ENCODE peak calls at places on chromosomes 1 and 21, in four cellular contexts. One of them, this sample, is unnamed. For H3K9me3 and H3K27me3, the result is how much of the 10 kb centered on the place peaks cover.

GRCh38 chr1:91608876-91609275 is 108.2 kb downstream of the CDC7 start:
- DNase-seq in endothelial cell of umbilical vein: no peak
- DNase-seq in cardiac muscle cell: no peak
- DNase-seq in body of pancreas: no peak
- DNase-seq in this sample: no peak

GRCh38 chr1:53308512-53308911 is 19.4 kb downstream of the LRP8 start:
- DNase-seq in endothelial cell of umbilical vein: no peak
- DNase-seq in cardiac muscle cell: no peak
- DNase-seq in body of pancreas: no peak
- DNase-seq in this sample: no peak

GRCh38 chr21:14754682-14755081 is 208.6 kb upstream of the SAMSN1 start:
- DNase-seq in endothelial cell of umbilical vein: no peak
- DNase-seq in cardiac muscle cell: no peak
- DNase-seq in body of pancreas: no peak
- DNase-seq in this sample: no peak

GRCh38 chr1:7691557-7691956 is 79.5 kb upstream of the VAMP3 start:
- DNase-seq in endothelial cell of umbilical vein: no peak
- DNase-seq in cardiac muscle cell: no peak
- DNase-seq in body of pancreas: no peak
- DNase-seq in this sample: no peak

GRCh38 chr1:47440052-47440848 is 2.4 kb downstream of the FOXD2 start:
- DNase-seq in endothelial cell of umbilical vein: no peak
- DNase-seq in cardiac muscle cell: no peak
- DNase-seq in body of pancreas: no peak
- DNase-seq in this sample: no peak

GRCh38 chr1:76023669-76024407 is 50.7 kb upstream of the ST6GALNAC3 start:
- DNase-seq in endothelial cell of umbilical vein: no peak
- DNase-seq in cardiac muscle cell: peak
- DNase-seq in body of pancreas: no peak
- DNase-seq in this sample: no peak

GRCh38 chr1:116409751-116410182 is 36.7 kb downstream of the ATP1A1 start:
- DNase-seq in endothelial cell of umbilical vein: no peak
- DNase-seq in cardiac muscle cell: no peak
- DNase-seq in body of pancreas: no peak
- DNase-seq in this sample: no peak

GRCh38 chr1:7284839-7285435 is 486.2 kb upstream of the VAMP3 start:
- DNase-seq in endothelial cell of umbilical vein: no peak
- DNase-seq in cardiac muscle cell: no peak
- DNase-seq in body of pancreas: no peak
- DNase-seq in this sample: no peak

GRCh38 chr1:201826830-201827229 is 2.1 kb upstream of the IPO9 start:
- DNase-seq in endothelial cell of umbilical vein: no peak
- DNase-seq in cardiac muscle cell: peak
- DNase-seq in body of pancreas: no peak
- DNase-seq in this sample: no peak

GRCh38 chr1:232178191-232178590 is 451.7 kb downstream of the SIPA1L2 start:
- DNase-seq in endothelial cell of umbilical vein: no peak
- DNase-seq in cardiac muscle cell: no peak
- DNase-seq in body of pancreas: no peak
- DNase-seq in this sample: no peak

GRCh38 chr1:204194771-204195170 is 1.5 kb downstream of the KISS1 start:
- DNase-seq in endothelial cell of umbilical vein: no peak
- DNase-seq in cardiac muscle cell: no peak
- DNase-seq in body of pancreas: no peak
- DNase-seq in this sample: no peak

GRCh38 chr1:230186003-230186863 is 119.2 kb downstream of the GALNT2 start:
- DNase-seq in endothelial cell of umbilical vein: peak
- DNase-seq in cardiac muscle cell: peak
- DNase-seq in body of pancreas: peak
- DNase-seq in this sample: no peak

GRCh38 chr1:179177614-179178013 is 51.9 kb downstream of the ABL2 start:
- DNase-seq in endothelial cell of umbilical vein: no peak
- DNase-seq in cardiac muscle cell: no peak
- DNase-seq in body of pancreas: no peak
- DNase-seq in this sample: no peak

GRCh38 chr1:5390497-5390896 is 601.7 kb downstream of the NPHP4 start:
- DNase-seq in endothelial cell of umbilical vein: no peak
- DNase-seq in cardiac muscle cell: no peak
- DNase-seq in body of pancreas: no peak
- DNase-seq in this sample: no peak

GRCh38 chr1:60670313-60670712 is 412.0 kb upstream of the NFIA start:
- DNase-seq in endothelial cell of umbilical vein: no peak
- DNase-seq in cardiac muscle cell: no peak
- DNase-seq in body of pancreas: no peak
- DNase-seq in this sample: no peak

GRCh38 chr1:200369131-200369530 is 40.7 kb downstream of the ZNF281 start:
- DNase-seq in endothelial cell of umbilical vein: no peak
- DNase-seq in cardiac muscle cell: no peak
- DNase-seq in body of pancreas: no peak
- DNase-seq in this sample: no peak

GRCh38 chr1:9689011-9689706 is 37.6 kb downstream of the PIK3CD start:
- DNase-seq in endothelial cell of umbilical vein: peak
- DNase-seq in cardiac muscle cell: peak
- DNase-seq in body of pancreas: peak
- DNase-seq in this sample: peak

GRCh38 chr1:86259390-86259789 is 102.8 kb upstream of the COL24A1 start:
- DNase-seq in endothelial cell of umbilical vein: no peak
- DNase-seq in cardiac muscle cell: peak
- DNase-seq in body of pancreas: no peak
- DNase-seq in this sample: no peak

GRCh38 chr1:46622341-46622740 is 5.7 kb upstream of the MOB3C start:
- DNase-seq in endothelial cell of umbilical vein: no peak
- DNase-seq in cardiac muscle cell: peak
- DNase-seq in body of pancreas: peak
- DNase-seq in this sample: no peak

GRCh38 chr1:168964478-168964877 is 142.0 kb upstream of the ATP1B1 start:
- DNase-seq in endothelial cell of umbilical vein: no peak
- DNase-seq in cardiac muscle cell: no peak
- DNase-seq in body of pancreas: no peak
- DNase-seq in this sample: no peak

GRCh38 chr1:47684964-47685762 is 247.3 kb downstream of the FOXD2 start:
- DNase-seq in endothelial cell of umbilical vein: peak
- DNase-seq in cardiac muscle cell: peak
- DNase-seq in body of pancreas: no peak
- DNase-seq in this sample: no peak

GRCh38 chr1:17540255-17541001 is 930 bp downstream of the ARHGEF10L start:
- DNase-seq in endothelial cell of umbilical vein: no peak
- DNase-seq in cardiac muscle cell: peak
- DNase-seq in body of pancreas: peak
- DNase-seq in this sample: no peak

GRCh38 chr1:78491311-78492071 is 717 bp downstream of the PTGFR start:
- DNase-seq in endothelial cell of umbilical vein: peak
- DNase-seq in cardiac muscle cell: peak
- DNase-seq in body of pancreas: peak
- DNase-seq in this sample: no peak

GRCh38 chr1:160365325-160365724 is 1.5 kb upstream of the NHLH1 start:
- DNase-seq in endothelial cell of umbilical vein: no peak
- DNase-seq in cardiac muscle cell: no peak
- DNase-seq in body of pancreas: no peak
- DNase-seq in this sample: peak

GRCh38 chr1:235892734-235893413 is 26.2 kb upstream of the LYST start:
- DNase-seq in endothelial cell of umbilical vein: no peak
- DNase-seq in cardiac muscle cell: no peak
- DNase-seq in body of pancreas: no peak
- DNase-seq in this sample: no peak

GRCh38 chr1:226542623-226543103 is 5.9 kb upstream of the STUM start:
- DNase-seq in endothelial cell of umbilical vein: peak
- DNase-seq in cardiac muscle cell: peak
- DNase-seq in body of pancreas: peak
- DNase-seq in this sample: no peak

GRCh38 chr1:90402893-90403849 is 313.9 kb downstream of the BARHL2 start:
- DNase-seq in endothelial cell of umbilical vein: peak
- DNase-seq in cardiac muscle cell: peak
- DNase-seq in body of pancreas: peak
- DNase-seq in this sample: no peak

GRCh38 chr1:2856821-2857290 is 55.4 kb upstream of the TTC34 start:
- DNase-seq in endothelial cell of umbilical vein: no peak
- DNase-seq in cardiac muscle cell: no peak
- DNase-seq in body of pancreas: no peak
- DNase-seq in this sample: no peak

GRCh38 chr1:43866201-43866600 is 67.4 kb upstream of the ARTN start:
- DNase-seq in endothelial cell of umbilical vein: no peak
- DNase-seq in cardiac muscle cell: no peak
- DNase-seq in body of pancreas: no peak
- DNase-seq in this sample: no peak

GRCh38 chr1:38308780-38309179 is 262.2 kb upstream of the POU3F1 start:
- DNase-seq in endothelial cell of umbilical vein: no peak
- DNase-seq in cardiac muscle cell: no peak
- DNase-seq in body of pancreas: no peak
- DNase-seq in this sample: no peak

GRCh38 chr1:162270016-162270415 is 106.6 kb downstream of the SPATA46 start:
- DNase-seq in endothelial cell of umbilical vein: no peak
- DNase-seq in cardiac muscle cell: no peak
- DNase-seq in body of pancreas: no peak
- DNase-seq in this sample: no peak

GRCh38 chr1:8482844-8483436 is 165.0 kb downstream of the SLC45A1 start:
- DNase-seq in endothelial cell of umbilical vein: no peak
- DNase-seq in cardiac muscle cell: no peak
- DNase-seq in body of pancreas: no peak
- DNase-seq in this sample: no peak

GRCh38 chr1:8179132-8179793 is 138.7 kb upstream of the SLC45A1 start:
- DNase-seq in endothelial cell of umbilical vein: no peak
- DNase-seq in cardiac muscle cell: no peak
- DNase-seq in body of pancreas: no peak
- DNase-seq in this sample: no peak

GRCh38 chr1:2452583-2453315 is 23.3 kb upstream of the PLCH2 start:
- DNase-seq in endothelial cell of umbilical vein: no peak
- DNase-seq in cardiac muscle cell: no peak
- DNase-seq in body of pancreas: no peak
- DNase-seq in this sample: no peak

GRCh38 chr1:13701274-13701650 is 1.3 kb downstream of the PRDM2 start:
- DNase-seq in endothelial cell of umbilical vein: no peak
- DNase-seq in cardiac muscle cell: no peak
- DNase-seq in body of pancreas: no peak
- DNase-seq in this sample: no peak
- H3K4me3 ChIP-seq in endothelial cell of umbilical vein: no peak
- H3K4me3 ChIP-seq in cardiac muscle cell: peak
- H3K4me3 ChIP-seq in body of pancreas: no peak
- H3K4me3 ChIP-seq in this sample: peak

GRCh38 chr21:28427356-28428022 is 565.2 kb downstream of the LTN1 start:
- DNase-seq in endothelial cell of umbilical vein: no peak
- DNase-seq in cardiac muscle cell: peak
- DNase-seq in body of pancreas: no peak
- DNase-seq in this sample: no peak

GRCh38 chr21:28419811-28420210 is 572.9 kb downstream of the LTN1 start:
- DNase-seq in endothelial cell of umbilical vein: no peak
- DNase-seq in cardiac muscle cell: no peak
- DNase-seq in body of pancreas: no peak
- DNase-seq in this sample: no peak

GRCh38 chr21:28421716-28422480 is 570.8 kb downstream of the LTN1 start:
- DNase-seq in endothelial cell of umbilical vein: no peak
- DNase-seq in cardiac muscle cell: peak
- DNase-seq in body of pancreas: peak
- DNase-seq in this sample: no peak

GRCh38 chr21:28426545-28426944 is 566.1 kb downstream of the LTN1 start:
- DNase-seq in endothelial cell of umbilical vein: no peak
- DNase-seq in cardiac muscle cell: no peak
- DNase-seq in body of pancreas: no peak
- DNase-seq in this sample: no peak

GRCh38 chr21:28423521-28423920 is 569.2 kb downstream of the LTN1 start:
- DNase-seq in endothelial cell of umbilical vein: no peak
- DNase-seq in cardiac muscle cell: no peak
- DNase-seq in body of pancreas: no peak
- DNase-seq in this sample: no peak
- H3K9me3 ChIP-seq in endothelial cell of umbilical vein: under half
- H3K9me3 ChIP-seq in cardiac muscle cell: under half
- H3K9me3 ChIP-seq in body of pancreas: under half
- H3K9me3 ChIP-seq in this sample: under half

GRCh38 chr21:38056481-38056880 is 140.2 kb upstream of the KCNJ6 start:
- DNase-seq in endothelial cell of umbilical vein: no peak
- DNase-seq in cardiac muscle cell: no peak
- DNase-seq in body of pancreas: no peak
- DNase-seq in this sample: no peak

GRCh38 chr21:38060533-38060932 is 144.3 kb upstream of the KCNJ6 start:
- DNase-seq in endothelial cell of umbilical vein: no peak
- DNase-seq in cardiac muscle cell: no peak
- DNase-seq in body of pancreas: no peak
- DNase-seq in this sample: no peak

GRCh38 chr21:38054334-38054733 is 138.1 kb upstream of the KCNJ6 start:
- DNase-seq in endothelial cell of umbilical vein: no peak
- DNase-seq in cardiac muscle cell: no peak
- DNase-seq in body of pancreas: no peak
- DNase-seq in this sample: no peak

GRCh38 chr21:38057626-38058025 is 141.4 kb upstream of the KCNJ6 start:
- DNase-seq in endothelial cell of umbilical vein: no peak
- DNase-seq in cardiac muscle cell: no peak
- DNase-seq in body of pancreas: no peak
- DNase-seq in this sample: no peak
- H3K27me3 ChIP-seq in endothelial cell of umbilical vein: under half
- H3K27me3 ChIP-seq in cardiac muscle cell: under half
- H3K27me3 ChIP-seq in body of pancreas: under half
- H3K27me3 ChIP-seq in this sample: under half

GRCh38 chr1:192639607-192640368 is 3.8 kb downstream of the RGS13 start:
- DNase-seq in endothelial cell of umbilical vein: no peak
- DNase-seq in cardiac muscle cell: peak
- DNase-seq in body of pancreas: no peak
- DNase-seq in this sample: no peak
- H3K4me3 ChIP-seq in endothelial cell of umbilical vein: no peak
- H3K4me3 ChIP-seq in cardiac muscle cell: no peak
- H3K4me3 ChIP-seq in body of pancreas: no peak
- H3K4me3 ChIP-seq in this sample: no peak

GRCh38 chr1:195197116-195197515 is 1411.1 kb downstream of the KCNT2 start:
- DNase-seq in endothelial cell of umbilical vein: no peak
- DNase-seq in cardiac muscle cell: no peak
- DNase-seq in body of pancreas: no peak
- DNase-seq in this sample: no peak

GRCh38 chr1:195188821-195189220 is 1419.4 kb downstream of the KCNT2 start:
- DNase-seq in endothelial cell of umbilical vein: no peak
- DNase-seq in cardiac muscle cell: no peak
- DNase-seq in body of pancreas: no peak
- DNase-seq in this sample: no peak

GRCh38 chr1:195195423-195196057 is 1412.7 kb downstream of the KCNT2 start:
- DNase-seq in endothelial cell of umbilical vein: no peak
- DNase-seq in cardiac muscle cell: no peak
- DNase-seq in body of pancreas: no peak
- DNase-seq in this sample: no peak

DNA sequence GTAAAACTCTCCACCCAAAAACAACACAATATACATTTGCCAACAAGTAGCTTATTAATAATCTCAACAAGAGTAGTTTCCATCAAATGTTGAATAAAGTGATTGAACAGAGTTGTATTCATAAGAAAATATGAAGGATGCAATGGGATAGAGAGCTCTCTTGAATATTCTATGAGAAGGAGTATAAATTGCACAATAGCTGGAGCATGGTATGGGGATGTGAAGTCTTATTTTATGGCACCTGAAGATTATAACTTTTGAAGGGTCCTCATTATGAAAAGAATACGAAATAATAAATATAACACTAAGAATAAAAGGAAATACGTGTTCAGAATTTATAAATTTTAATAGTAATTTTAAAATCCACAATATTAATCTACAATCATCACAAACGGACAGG is 1415.1 kb downstream of the KCNT2 start:
- DNase-seq in endothelial cell of umbilical vein: no peak
- DNase-seq in cardiac muscle cell: no peak
- DNase-seq in body of pancreas: no peak
- DNase-seq in this sample: no peak
- H3K9me3 ChIP-seq in endothelial cell of umbilical vein: under half
- H3K9me3 ChIP-seq in cardiac muscle cell: under half
- H3K9me3 ChIP-seq in body of pancreas: under half
- H3K9me3 ChIP-seq in this sample: under half

GRCh38 chr1:24324903-24325302 is 5.7 kb downstream of the GRHL3 start:
- DNase-seq in endothelial cell of umbilical vein: no peak
- DNase-seq in cardiac muscle cell: no peak
- DNase-seq in body of pancreas: peak
- DNase-seq in this sample: no peak
- H3K27me3 ChIP-seq in endothelial cell of umbilical vein: half or more
- H3K27me3 ChIP-seq in cardiac muscle cell: under half
- H3K27me3 ChIP-seq in body of pancreas: under half
- H3K27me3 ChIP-seq in this sample: under half

This sample was measured in naive thymus-derived CD4-positive, alpha-beta T cell.